ENCODE peak calls at places on chromosomes 13 and 19, in nine cellular contexts. W is GM12865, T is OCI-LY7, K is neuronal stem cell, J is cardiac fibroblast, F is fibroblast of lung, V is HAP-1, H is fibroblast of the aortic adventitia, Z is adipocyte. O is an unnamed sample.
A peak's percentile ranks its signal among the peaks of the same experiment; 100 is the strongest.

GRCh38 chr13:21683034-21683733 is 12.3 kb downstream of the FGF9 start:
- DNase-seq in F (peak; percentile 89), T (no peak), K (no peak), H (peak; percentile 14), W (no peak), Z (peak; percentile 4), V (no peak), J (peak; percentile 43), O (peak; percentile 13)

GRCh38 chr19:3606690-3607289 is at the start of gene TBXA2R:
- DNase-seq in Z (peak; percentile 80), W (no peak), F (peak; percentile 66), T (peak; percentile 27), K (no peak), V (peak; percentile 92), J (peak; percentile 64), H (peak; percentile 60), O (peak; percentile 56)

GRCh38 chr19:17762505-17763229 is 11.4 kb downstream of the FCHO1 start:
- DNase-seq in K (peak; percentile 84), V (peak; percentile 96), J (peak; percentile 80), Z (peak; percentile 60), W (peak; percentile 64), T (peak; percentile 68), H (peak; percentile 29), F (peak; percentile 83), O (peak; percentile 56)

GRCh38 chr19:17052439-17052838 is 22.8 kb downstream of the HAUS8 start:
- DNase-seq in F (peak; percentile 44), H (peak; percentile 68), T (peak; percentile 44), Z (peak; percentile 80), W (peak; percentile 46), K (no peak), J (peak; percentile 72), V (peak; percentile 51), O (peak; percentile 57)

GRCh38 chr13:51929699-51930098 is 67.9 kb downstream of the CCDC70 start:
- DNase-seq in H (no peak), V (no peak), Z (no peak), F (no peak), K (no peak), W (no peak), T (no peak), J (no peak), O (no peak)

GRCh38 chr19:38233740-38234251 is 9.8 kb upstream of the DPF1 start:
- DNase-seq in K (peak; percentile 83), V (peak; percentile 92), H (peak; percentile 78), W (peak; percentile 81), F (peak; percentile 40), Z (peak; percentile 91), T (peak; percentile 80), J (peak; percentile 79), O (peak; percentile 74)

GRCh38 chr13:93859666-93860065 is 619.8 kb downstream of the DCT start:
- DNase-seq in V (no peak), Z (peak; percentile 13), J (peak; percentile 23), T (no peak), K (no peak), F (peak; percentile 88), H (no peak), W (no peak), O (no peak)

GRCh38 chr19:51772977-51773376 is 12.0 kb downstream of the FPR2 start:
- DNase-seq in Z (no peak), F (no peak), K (no peak), W (no peak), H (no peak), J (peak; percentile 22), T (no peak), V (no peak), O (no peak)

GRCh38 chr19:35902870-35903475 is 644 bp downstream of the HCST start:
- DNase-seq in H (no peak), T (no peak), W (no peak), J (no peak), F (no peak), V (no peak), K (no peak), Z (no peak), O (no peak)

GRCh38 chr19:35901854-35902661 is at the start of gene HCST:
- DNase-seq in T (peak; percentile 77), Z (peak; percentile 20), V (no peak), H (peak; percentile 65), K (no peak), W (peak; percentile 70), J (peak; percentile 11), F (peak; percentile 75), O (no peak)

GRCh38 chr19:35903550-35904179 is 1.3 kb downstream of the HCST start:
- DNase-seq in F (peak; percentile 78), K (no peak), Z (peak; percentile 70), T (peak; percentile 96), J (peak; percentile 58), V (peak; percentile 79), W (peak; percentile 96), H (peak; percentile 27), O (peak; percentile 64)

GRCh38 chr19:35899547-35900214 is 659 bp downstream of the NFKBID start:
- DNase-seq in F (peak; percentile 82), W (peak; percentile 95), K (peak; percentile 58), Z (peak; percentile 92), V (peak; percentile 88), T (peak; percentile 94), J (peak; percentile 81), H (peak; percentile 76), O (peak; percentile 84)

DNA sequence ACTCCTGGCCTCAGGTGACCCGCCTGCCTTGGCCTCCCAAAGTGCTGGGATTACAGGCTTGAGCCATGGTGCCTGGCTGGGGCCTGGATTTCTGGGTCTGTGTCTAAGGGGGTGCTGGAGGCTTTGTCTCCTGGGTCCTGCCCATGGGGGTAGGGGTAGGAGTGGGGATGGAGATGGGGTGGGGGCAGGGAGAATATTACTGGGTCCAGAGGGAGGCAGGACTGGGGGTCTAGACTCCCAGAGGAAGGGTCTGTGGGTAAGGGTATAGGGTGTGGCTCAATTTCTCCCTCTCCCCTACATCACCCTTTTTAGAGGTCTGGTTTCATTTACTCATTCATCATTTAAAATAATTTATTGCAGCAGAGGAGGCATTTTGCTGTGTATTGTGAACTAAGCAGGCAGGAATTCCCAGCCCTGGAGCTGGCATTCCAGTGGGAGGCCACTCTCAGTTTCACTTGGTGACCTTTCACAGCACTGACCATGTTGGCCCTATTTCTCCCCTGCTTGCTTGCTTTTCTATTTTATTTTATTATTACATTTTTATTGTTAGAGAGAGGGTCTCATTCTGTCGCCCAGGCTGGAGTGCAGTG is 810 bp upstream of the NFKBID start:
- DNase-seq in K (no peak), J (peak; percentile 46), Z (peak; percentile 84), V (no peak), F (peak; percentile 65), W (no peak), T (no peak), H (peak; percentile 59), O (peak; percentile 33)
- H3K4me3 ChIP-seq in K (peak overlapping the region; percentile 93), J (no peak overlapping the region), Z (peak overlapping the region; percentile 93), V (peak overlapping the region; percentile 83), F (no peak overlapping the region), W (peak overlapping the region; percentile 99), T (peak overlapping the region; percentile 77), H (no peak overlapping the region), O (peak overlapping the region; percentile 79)

GRCh38 chr13:42228527-42228926 is 43.4 kb upstream of the AKAP11 start:
- DNase-seq in J (no peak), K (no peak), F (no peak), V (no peak), W (no peak), Z (no peak), H (no peak), T (no peak), O (no peak)
- H3K4me3 ChIP-seq in J (no peak overlapping the region), K (no peak overlapping the region), F (no peak overlapping the region), V (no peak overlapping the region), W (no peak overlapping the region), Z (no peak overlapping the region), H (no peak overlapping the region), T (no peak overlapping the region), O (no peak overlapping the region)

GRCh38 chr13:113448885-113449692 is 4.2 kb downstream of the ADPRHL1 start:
- DNase-seq in Z (no peak), V (peak; percentile 94), K (no peak), H (peak; percentile 79), T (peak; percentile 100), F (no peak), W (peak; percentile 96), J (peak; percentile 22), O (peak; percentile 89)

GRCh38 chr13:113453962-113454361 is 674 bp upstream of the ADPRHL1 start:
- DNase-seq in V (no peak), Z (peak; percentile 25), W (no peak), J (peak; percentile 32), K (no peak), T (no peak), F (peak; percentile 26), H (no peak), O (peak; percentile 46)

GRCh38 chr13:113452942-113453901 is at the start of gene ADPRHL1:
- DNase-seq in J (no peak), K (peak; percentile 15), H (no peak), V (no peak), Z (no peak), T (no peak), F (no peak), W (no peak), O (no peak)

GRCh38 chr13:113449693-113450347 is 3.5 kb downstream of the ADPRHL1 start:
- DNase-seq in H (no peak), Z (no peak), J (no peak), V (no peak), F (no peak), W (no peak), T (no peak), K (no peak), O (no peak)

DNA sequence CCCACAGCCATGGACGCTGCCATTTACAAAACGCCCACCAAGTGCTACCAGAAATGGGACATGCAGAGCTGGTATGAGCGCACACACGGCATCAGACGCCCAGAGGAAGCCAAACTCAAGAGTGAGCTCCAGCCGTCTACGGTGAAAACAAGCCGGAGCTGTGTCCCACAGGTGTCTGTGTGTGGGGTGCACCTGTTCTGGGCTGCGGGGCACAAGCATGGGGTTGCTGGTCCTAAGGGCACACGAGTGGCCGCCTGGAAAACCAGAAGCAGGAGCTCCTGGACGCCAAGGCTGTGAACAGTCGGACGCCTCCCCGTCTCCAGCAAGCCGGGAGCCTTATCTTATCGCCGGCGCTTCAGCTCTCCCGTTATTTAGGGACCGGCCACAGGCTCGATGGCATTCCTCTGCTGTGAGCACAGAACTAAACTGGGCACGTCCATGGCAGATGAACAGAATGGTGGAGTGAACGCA is 1.3 kb downstream of the ADPRHL1 start:
- DNase-seq in K (no peak), Z (no peak), W (no peak), T (no peak), H (peak; percentile 13), F (no peak), J (no peak), V (no peak), O (no peak)
- H3K4me3 ChIP-seq in K (no peak overlapping the region), Z (no peak overlapping the region), W (no peak overlapping the region), T (no peak overlapping the region), H (no peak overlapping the region), F (no peak overlapping the region), J (no peak overlapping the region), V (no peak overlapping the region), O (no peak overlapping the region)

GRCh38 chr19:45972944-45973525 is 630 bp downstream of the NOVA2 start:
- DNase-seq in T (no peak), H (no peak), F (no peak), V (no peak), K (no peak), J (no peak), Z (peak; percentile 10), W (no peak), O (no peak)

GRCh38 chr19:45971260-45971902 is 2.3 kb downstream of the NOVA2 start:
- DNase-seq in H (no peak), T (no peak), V (no peak), Z (no peak), K (no peak), W (no peak), F (no peak), J (no peak), O (no peak)

GRCh38 chr19:45973564-45974338 is at the start of gene NOVA2:
- DNase-seq in T (peak; percentile 57), V (peak; percentile 93), F (peak; percentile 81), K (peak; percentile 89), H (peak; percentile 77), J (peak; percentile 72), W (peak; percentile 64), Z (peak; percentile 40), O (peak; percentile 26)

GRCh38 chr19:45969676-45970075 is 4.0 kb downstream of the NOVA2 start:
- DNase-seq in J (no peak), F (no peak), W (no peak), Z (no peak), T (no peak), V (no peak), H (no peak), K (no peak), O (no peak)

DNA sequence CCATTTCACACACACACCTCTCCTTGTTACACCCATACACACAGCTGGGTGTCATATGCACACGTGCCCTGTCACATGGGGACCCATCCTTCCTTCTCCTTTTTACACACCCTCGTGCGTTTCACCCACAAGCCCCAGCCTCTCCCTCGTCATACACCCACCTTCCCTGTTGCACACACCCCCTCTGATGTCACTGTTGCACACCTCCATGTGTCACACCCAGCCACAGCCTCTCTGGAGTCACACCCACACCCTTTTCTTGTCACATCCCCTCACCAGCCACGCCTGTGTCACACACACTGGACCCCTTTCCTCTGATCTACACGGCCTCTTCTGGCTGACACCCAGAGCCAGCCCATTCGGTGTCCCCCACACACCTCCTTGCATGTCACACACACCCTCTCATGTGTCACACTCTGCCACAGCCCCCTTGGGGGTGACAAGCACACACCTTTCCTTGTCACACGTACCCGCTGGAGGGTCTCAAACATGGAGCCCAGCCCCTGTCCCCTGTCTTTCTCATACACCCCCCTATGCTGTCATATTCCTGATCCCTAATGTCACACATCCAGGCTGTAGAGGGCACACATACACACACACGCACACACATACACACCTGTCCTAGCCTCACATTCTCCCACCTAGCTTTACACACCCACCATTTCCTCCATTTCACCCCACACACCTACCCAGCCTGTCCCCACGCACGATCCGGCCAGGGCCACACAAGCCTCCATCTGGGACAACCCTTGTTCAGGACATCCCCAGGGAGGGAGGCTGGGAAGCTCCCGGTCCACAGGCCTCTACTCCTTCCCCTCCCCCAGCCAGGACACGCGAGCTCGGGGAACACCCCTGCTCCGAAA is 1.4 kb downstream of the NOVA2 start:
- DNase-seq in H (no peak), F (peak; percentile 3), W (no peak), V (peak; percentile 28), T (no peak), J (no peak), K (no peak), Z (no peak), O (no peak)
- H3K4me3 ChIP-seq in H (peak overlapping the region; percentile 60), F (no peak overlapping the region), W (no peak overlapping the region), V (peak overlapping the region; percentile 20), T (no peak overlapping the region), J (peak overlapping the region; percentile 39), K (peak overlapping the region; percentile 75), Z (no peak overlapping the region), O (no peak overlapping the region)

O was measured in fibroblast of villous mesenchyme.